ENCODE peak calls at places on chromosomes 4 and X, in nine cellular contexts. One of them, this sample, is unnamed.

GRCh38 chr4:150960079-150960478 is 55.0 kb downstream of the LRBA start:
- DNase-seq in AG09319: no peak
- DNase-seq in mucosa of descending colon: no peak
- DNase-seq in Peyer's patch: no peak
- DNase-seq in cardiac muscle cell: peak
- DNase-seq in HFFc6: peak
- DNase-seq in prostate gland: no peak
- DNase-seq in A549: peak
- DNase-seq in GM10248: no peak
- DNase-seq in this sample: no peak

GRCh38 chr4:156779774-156780173 is 191.8 kb downstream of the PDGFC start:
- DNase-seq in A549: no peak
- DNase-seq in GM10248: no peak
- DNase-seq in AG09319: no peak
- DNase-seq in HFFc6: peak
- DNase-seq in Peyer's patch: no peak
- DNase-seq in mucosa of descending colon: no peak
- DNase-seq in cardiac muscle cell: peak
- DNase-seq in prostate gland: no peak
- DNase-seq in this sample: no peak

GRCh38 chr4:85886665-85887064 is 411.7 kb downstream of the ARHGAP24 start:
- DNase-seq in AG09319: no peak
- DNase-seq in Peyer's patch: no peak
- DNase-seq in cardiac muscle cell: no peak
- DNase-seq in HFFc6: no peak
- DNase-seq in GM10248: no peak
- DNase-seq in mucosa of descending colon: no peak
- DNase-seq in prostate gland: no peak
- DNase-seq in A549: no peak
- DNase-seq in this sample: no peak

GRCh38 chr4:142262956-142263355 is 583.1 kb downstream of the INPP4B start:
- DNase-seq in A549: no peak
- DNase-seq in mucosa of descending colon: no peak
- DNase-seq in cardiac muscle cell: no peak
- DNase-seq in Peyer's patch: no peak
- DNase-seq in AG09319: no peak
- DNase-seq in HFFc6: no peak
- DNase-seq in prostate gland: no peak
- DNase-seq in GM10248: no peak
- DNase-seq in this sample: no peak

GRCh38 chr4:111266937-111267336 is 644.1 kb upstream of the PITX2 start:
- DNase-seq in AG09319: no peak
- DNase-seq in A549: no peak
- DNase-seq in cardiac muscle cell: no peak
- DNase-seq in mucosa of descending colon: no peak
- DNase-seq in Peyer's patch: no peak
- DNase-seq in HFFc6: no peak
- DNase-seq in GM10248: no peak
- DNase-seq in prostate gland: no peak
- DNase-seq in this sample: no peak

GRCh38 chr4:181030961-181031360 is 1212.2 kb upstream of the TENM3 start:
- DNase-seq in GM10248: no peak
- DNase-seq in Peyer's patch: no peak
- DNase-seq in cardiac muscle cell: no peak
- DNase-seq in prostate gland: no peak
- DNase-seq in HFFc6: no peak
- DNase-seq in AG09319: peak
- DNase-seq in A549: no peak
- DNase-seq in mucosa of descending colon: no peak
- DNase-seq in this sample: no peak

GRCh38 chr4:82733636-82734035 is 65.0 kb downstream of the SCD5 start:
- DNase-seq in mucosa of descending colon: no peak
- DNase-seq in GM10248: no peak
- DNase-seq in Peyer's patch: no peak
- DNase-seq in prostate gland: no peak
- DNase-seq in cardiac muscle cell: peak
- DNase-seq in AG09319: no peak
- DNase-seq in A549: no peak
- DNase-seq in HFFc6: no peak
- DNase-seq in this sample: no peak

GRCh38 chr4:84403656-84404055 is 95.4 kb downstream of the NKX6-1 start:
- DNase-seq in A549: no peak
- DNase-seq in prostate gland: no peak
- DNase-seq in cardiac muscle cell: no peak
- DNase-seq in AG09319: no peak
- DNase-seq in HFFc6: no peak
- DNase-seq in mucosa of descending colon: no peak
- DNase-seq in GM10248: no peak
- DNase-seq in Peyer's patch: no peak
- DNase-seq in this sample: no peak

GRCh38 chr4:51894246-51894645 is 51.3 kb downstream of the DCUN1D4 start:
- DNase-seq in prostate gland: no peak
- DNase-seq in GM10248: no peak
- DNase-seq in HFFc6: peak
- DNase-seq in A549: no peak
- DNase-seq in mucosa of descending colon: no peak
- DNase-seq in AG09319: no peak
- DNase-seq in Peyer's patch: no peak
- DNase-seq in cardiac muscle cell: peak
- DNase-seq in this sample: no peak

GRCh38 chrX:15143050-15143824 is 126.6 kb downstream of the ASB9 start:
- DNase-seq in Peyer's patch: peak
- DNase-seq in HFFc6: no peak
- DNase-seq in cardiac muscle cell: peak
- DNase-seq in GM10248: peak
- DNase-seq in prostate gland: peak
- DNase-seq in mucosa of descending colon: peak
- DNase-seq in AG09319: no peak
- DNase-seq in A549: peak
- DNase-seq in this sample: peak

GRCh38 chrX:106707771-106708454 is 18.6 kb upstream of the RNF128 start:
- DNase-seq in GM10248: no peak
- DNase-seq in AG09319: peak
- DNase-seq in HFFc6: peak
- DNase-seq in cardiac muscle cell: peak
- DNase-seq in Peyer's patch: no peak
- DNase-seq in prostate gland: no peak
- DNase-seq in mucosa of descending colon: no peak
- DNase-seq in A549: peak
- DNase-seq in this sample: no peak

GRCh38 chr4:115058533-115058932 is 54.9 kb downstream of the NDST4 start:
- DNase-seq in cardiac muscle cell: no peak
- DNase-seq in A549: no peak
- DNase-seq in mucosa of descending colon: no peak
- DNase-seq in GM10248: no peak
- DNase-seq in HFFc6: no peak
- DNase-seq in prostate gland: no peak
- DNase-seq in Peyer's patch: no peak
- DNase-seq in AG09319: no peak
- DNase-seq in this sample: no peak

GRCh38 chrX:19372170-19373033 is 28.7 kb downstream of the PDHA1 start:
- DNase-seq in cardiac muscle cell: peak
- DNase-seq in mucosa of descending colon: peak
- DNase-seq in GM10248: peak
- DNase-seq in A549: peak
- DNase-seq in HFFc6: peak
- DNase-seq in prostate gland: peak
- DNase-seq in Peyer's patch: peak
- DNase-seq in AG09319: peak
- DNase-seq in this sample: peak

GRCh38 chr4:53376900-53377299 is 541 bp upstream of the FIP1L1 start:
- DNase-seq in A549: no peak
- DNase-seq in cardiac muscle cell: peak
- DNase-seq in Peyer's patch: no peak
- DNase-seq in AG09319: no peak
- DNase-seq in HFFc6: no peak
- DNase-seq in mucosa of descending colon: no peak
- DNase-seq in prostate gland: no peak
- DNase-seq in GM10248: no peak
- DNase-seq in this sample: no peak

GRCh38 chrX:154019061-154019621 is 561 bp downstream of the IRAK1 start:
- DNase-seq in A549: no peak
- DNase-seq in HFFc6: no peak
- DNase-seq in GM10248: no peak
- DNase-seq in prostate gland: no peak
- DNase-seq in AG09319: no peak
- DNase-seq in mucosa of descending colon: peak
- DNase-seq in Peyer's patch: no peak
- DNase-seq in cardiac muscle cell: no peak
- DNase-seq in this sample: no peak

DNA sequence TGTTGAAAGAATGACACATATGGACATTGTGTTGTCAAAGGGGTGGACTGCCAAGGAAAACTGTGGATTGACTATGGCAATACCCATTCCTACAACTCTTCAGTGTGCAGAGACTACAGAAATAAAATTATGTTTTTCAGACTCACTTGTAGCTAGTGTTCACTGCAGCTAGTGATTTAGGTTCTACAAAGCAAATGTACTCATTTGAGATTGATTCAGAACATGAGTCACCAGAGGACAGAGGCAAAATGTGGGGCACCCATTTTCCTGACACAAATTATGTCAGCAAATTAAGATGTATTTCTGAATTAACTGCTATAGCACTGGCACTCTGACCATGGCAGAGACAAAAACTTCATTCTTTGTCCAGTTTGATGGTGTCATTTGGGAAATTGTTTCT is 40.7 kb downstream of the SPCS3 start:
- DNase-seq in Peyer's patch: no peak
- DNase-seq in GM10248: no peak
- DNase-seq in AG09319: no peak
- DNase-seq in cardiac muscle cell: no peak
- DNase-seq in mucosa of descending colon: no peak
- DNase-seq in prostate gland: no peak
- DNase-seq in A549: no peak
- DNase-seq in HFFc6: peak
- DNase-seq in this sample: no peak
- TF ChIP-seq CTCF in Peyer's patch: no peak
- TF ChIP-seq CTCF in GM10248: no peak
- TF ChIP-seq CTCF in AG09319: no peak
- TF ChIP-seq CTCF in cardiac muscle cell: no peak
- TF ChIP-seq CTCF in mucosa of descending colon: no peak
- TF ChIP-seq CTCF in prostate gland: no peak
- TF ChIP-seq CTCF in A549: no peak
- TF ChIP-seq CTCF in HFFc6: no peak
- TF ChIP-seq CTCF in this sample: no peak

GRCh38 chr4:129189630-129190029 is 93.7 kb downstream of the C4orf33 start:
- DNase-seq in mucosa of descending colon: no peak
- DNase-seq in cardiac muscle cell: no peak
- DNase-seq in AG09319: no peak
- DNase-seq in Peyer's patch: no peak
- DNase-seq in GM10248: no peak
- DNase-seq in prostate gland: no peak
- DNase-seq in A549: no peak
- DNase-seq in HFFc6: no peak
- DNase-seq in this sample: no peak
- TF ChIP-seq CTCF in mucosa of descending colon: no peak
- TF ChIP-seq CTCF in cardiac muscle cell: no peak
- TF ChIP-seq CTCF in AG09319: no peak
- TF ChIP-seq CTCF in Peyer's patch: no peak
- TF ChIP-seq CTCF in GM10248: no peak
- TF ChIP-seq CTCF in prostate gland: no peak
- TF ChIP-seq CTCF in A549: no peak
- TF ChIP-seq CTCF in HFFc6: no peak
- TF ChIP-seq CTCF in this sample: no peak

GRCh38 chr4:45437381-45437780 is 686.5 kb downstream of the GABRG1 start:
- DNase-seq in mucosa of descending colon: no peak
- DNase-seq in Peyer's patch: no peak
- DNase-seq in AG09319: no peak
- DNase-seq in prostate gland: no peak
- DNase-seq in cardiac muscle cell: no peak
- DNase-seq in A549: no peak
- DNase-seq in HFFc6: no peak
- DNase-seq in GM10248: no peak
- DNase-seq in this sample: no peak

GRCh38 chr4:45438047-45438446 is 685.8 kb downstream of the GABRG1 start:
- DNase-seq in prostate gland: no peak
- DNase-seq in AG09319: no peak
- DNase-seq in A549: no peak
- DNase-seq in mucosa of descending colon: no peak
- DNase-seq in Peyer's patch: no peak
- DNase-seq in HFFc6: no peak
- DNase-seq in cardiac muscle cell: peak
- DNase-seq in GM10248: no peak
- DNase-seq in this sample: no peak

GRCh38 chr4:45442466-45442865 is 681.4 kb downstream of the GABRG1 start:
- DNase-seq in GM10248: no peak
- DNase-seq in AG09319: no peak
- DNase-seq in prostate gland: no peak
- DNase-seq in cardiac muscle cell: peak
- DNase-seq in mucosa of descending colon: no peak
- DNase-seq in A549: no peak
- DNase-seq in Peyer's patch: no peak
- DNase-seq in HFFc6: no peak
- DNase-seq in this sample: peak
- TF ChIP-seq CTCF in GM10248: no peak
- TF ChIP-seq CTCF in AG09319: no peak
- TF ChIP-seq CTCF in prostate gland: peak
- TF ChIP-seq CTCF in cardiac muscle cell: peak
- TF ChIP-seq CTCF in mucosa of descending colon: no peak
- TF ChIP-seq CTCF in A549: no peak
- TF ChIP-seq CTCF in Peyer's patch: no peak
- TF ChIP-seq CTCF in HFFc6: peak
- TF ChIP-seq CTCF in this sample: peak

GRCh38 chrX:77426811-77427210 is 20.4 kb upstream of the FGF16 start:
- DNase-seq in mucosa of descending colon: no peak
- DNase-seq in Peyer's patch: no peak
- DNase-seq in cardiac muscle cell: peak
- DNase-seq in GM10248: no peak
- DNase-seq in A549: no peak
- DNase-seq in AG09319: no peak
- DNase-seq in prostate gland: no peak
- DNase-seq in HFFc6: no peak
- DNase-seq in this sample: no peak

GRCh38 chrX:77427586-77427985 is 19.6 kb upstream of the FGF16 start:
- DNase-seq in prostate gland: no peak
- DNase-seq in mucosa of descending colon: no peak
- DNase-seq in A549: no peak
- DNase-seq in HFFc6: no peak
- DNase-seq in Peyer's patch: no peak
- DNase-seq in AG09319: no peak
- DNase-seq in GM10248: no peak
- DNase-seq in cardiac muscle cell: no peak
- DNase-seq in this sample: no peak

GRCh38 chrX:77432998-77433397 is 14.2 kb upstream of the FGF16 start:
- DNase-seq in AG09319: no peak
- DNase-seq in prostate gland: no peak
- DNase-seq in mucosa of descending colon: no peak
- DNase-seq in cardiac muscle cell: no peak
- DNase-seq in A549: no peak
- DNase-seq in GM10248: no peak
- DNase-seq in HFFc6: no peak
- DNase-seq in Peyer's patch: no peak
- DNase-seq in this sample: no peak

GRCh38 chrX:77434949-77435348 is 12.2 kb upstream of the FGF16 start:
- DNase-seq in Peyer's patch: no peak
- DNase-seq in mucosa of descending colon: no peak
- DNase-seq in A549: no peak
- DNase-seq in HFFc6: no peak
- DNase-seq in prostate gland: no peak
- DNase-seq in GM10248: no peak
- DNase-seq in AG09319: no peak
- DNase-seq in cardiac muscle cell: no peak
- DNase-seq in this sample: no peak

GRCh38 chrX:77431227-77431626 is 16.0 kb upstream of the FGF16 start:
- DNase-seq in mucosa of descending colon: no peak
- DNase-seq in cardiac muscle cell: peak
- DNase-seq in A549: no peak
- DNase-seq in prostate gland: no peak
- DNase-seq in GM10248: no peak
- DNase-seq in HFFc6: peak
- DNase-seq in AG09319: peak
- DNase-seq in Peyer's patch: no peak
- DNase-seq in this sample: peak
- TF ChIP-seq CTCF in mucosa of descending colon: no peak
- TF ChIP-seq CTCF in cardiac muscle cell: peak
- TF ChIP-seq CTCF in A549: no peak
- TF ChIP-seq CTCF in prostate gland: no peak
- TF ChIP-seq CTCF in GM10248: no peak
- TF ChIP-seq CTCF in HFFc6: peak
- TF ChIP-seq CTCF in AG09319: peak
- TF ChIP-seq CTCF in Peyer's patch: no peak
- TF ChIP-seq CTCF in this sample: no peak